ENCODE peak calls at places on chromosomes 4 and X, in eight cellular contexts. C is right lobe of liver; G is AG20443; N is NB4; D is H54; Q is anterior cingulate cortex; A is coronary artery; X is effector memory CD8-positive, alpha-beta T cell. H is an unnamed sample.

GRCh38 chr4:60396680-60397079 is 803.4 kb upstream of the ADGRL3 start:
- DNase-seq in Q (no peak), C (no peak), X (no peak), N (no peak), A (no peak), D (no peak), G (no peak), H (no peak)

GRCh38 chrX:40005290-40006011 is 92.3 kb downstream of the BCOR start:
- DNase-seq in D (no peak), N (no peak), G (no peak), A (no peak), C (peak), Q (peak), X (no peak), H (no peak)

GRCh38 chr4:137705171-137705783 is 173.0 kb upstream of the PCDH18 start:
- DNase-seq in A (no peak), D (no peak), Q (no peak), C (no peak), G (peak), X (no peak), N (peak), H (peak)

GRCh38 chr4:152109585-152110509 is 349.0 kb upstream of the GATB start:
- DNase-seq in A (no peak), X (no peak), D (no peak), G (no peak), Q (no peak), N (no peak), C (no peak), H (no peak)

GRCh38 chrX:122113896-122114295 is 1066.5 kb downstream of the GLUD2 start:
- DNase-seq in X (no peak), G (no peak), D (no peak), A (no peak), Q (no peak), N (no peak), C (no peak), H (no peak)

GRCh38 chr4:28523791-28524190 is 1663.2 kb downstream of the STIM2 start:
- DNase-seq in A (no peak), Q (no peak), G (no peak), C (no peak), D (no peak), N (no peak), X (no peak), H (no peak)

GRCh38 chr4:22962186-22962786 is 269.5 kb downstream of the GBA3 start:
- DNase-seq in A (no peak), Q (no peak), X (no peak), G (peak), N (peak), D (no peak), C (no peak), H (peak)

GRCh38 chr4:2248044-2248780 is 6.3 kb upstream of the HAUS3 start:
- DNase-seq in Q (no peak), N (no peak), D (peak), C (no peak), A (no peak), G (no peak), X (no peak), H (no peak)

GRCh38 chr4:31370866-31371465 is 650.8 kb downstream of the PCDH7 start:
- DNase-seq in Q (no peak), G (peak), A (no peak), D (peak), N (peak), X (no peak), C (no peak), H (peak)

GRCh38 chr4:69710580-69710979 is 49.8 kb downstream of the SULT1B1 start:
- DNase-seq in C (no peak), N (no peak), A (no peak), G (no peak), D (no peak), X (no peak), Q (no peak), H (no peak)

GRCh38 chr4:2875556-2875955 is 31.9 kb downstream of the ADD1 start:
- DNase-seq in X (no peak), Q (peak), A (no peak), C (no peak), N (peak), G (no peak), D (no peak), H (no peak)

GRCh38 chr4:143083811-143084472 is 100.8 kb upstream of the USP38 start:
- DNase-seq in D (no peak), N (no peak), Q (no peak), G (no peak), X (no peak), A (no peak), C (no peak), H (no peak)

H was measured in M059J.